ENCODE peak calls at places on chromosomes 2 and 18, in eight cellular contexts. P, T, E, B, Q, I, O and F are unnamed samples.

GRCh38 chr2:119888673-119889072 is 124.2 kb upstream of the EPB41L5 start:
- DNase-seq in P (no peak), T (no peak), E (no peak), B (no peak), Q (no peak), I (peak), O (no peak), F (no peak)

GRCh38 chr18:32446780-32447179 is 23.9 kb downstream of the GAREM1 start:
- DNase-seq in P (no peak), T (no peak), E (no peak), B (no peak), Q (no peak), I (no peak), O (no peak), F (no peak)

GRCh38 chr2:61770746-61771145 is 83.1 kb downstream of the FAM161A start:
- DNase-seq in P (no peak), T (no peak), E (peak), B (no peak), Q (no peak), I (peak), O (no peak), F (no peak)

GRCh38 chr2:220147590-220147989 is 520.2 kb downstream of the SLC4A3 start:
- DNase-seq in P (no peak), T (no peak), E (no peak), B (no peak), Q (no peak), I (peak), O (no peak), F (no peak)

GRCh38 chr2:167582619-167583018 is 664.8 kb downstream of the STK39 start:
- DNase-seq in P (no peak), T (no peak), E (no peak), B (no peak), Q (no peak), I (no peak), O (no peak), F (no peak)

GRCh38 chr2:195834836-195835235 is 177.8 kb downstream of the SLC39A10 start:
- DNase-seq in P (no peak), T (no peak), E (no peak), B (no peak), Q (no peak), I (no peak), O (no peak), F (no peak)

GRCh38 chr2:186868344-186868743 is 19.4 kb upstream of the ZSWIM2 start:
- DNase-seq in P (no peak), T (no peak), E (no peak), B (no peak), Q (no peak), I (no peak), O (no peak), F (no peak)

GRCh38 chr2:152826880-152827279 is 108.5 kb downstream of the ARL6IP6 start:
- DNase-seq in P (no peak), T (no peak), E (no peak), B (no peak), Q (no peak), I (peak), O (no peak), F (no peak)

GRCh38 chr2:128376241-128377041 is 57.8 kb upstream of the HS6ST1 start:
- DNase-seq in P (no peak), T (peak), E (no peak), B (no peak), Q (peak), I (no peak), O (peak), F (peak)

GRCh38 chr2:81324046-81324445 is 1019.5 kb upstream of the LRRTM1 start:
- DNase-seq in P (no peak), T (no peak), E (no peak), B (no peak), Q (no peak), I (no peak), O (no peak), F (peak)

GRCh38 chr2:62627667-62628066 is 77.8 kb upstream of the EHBP1 start:
- DNase-seq in P (no peak), T (no peak), E (no peak), B (no peak), Q (no peak), I (no peak), O (no peak), F (no peak)

GRCh38 chr18:69880083-69880482 is 67.6 kb downstream of the CD226 start:
- DNase-seq in P (no peak), T (no peak), E (no peak), B (no peak), Q (no peak), I (no peak), O (no peak), F (no peak)

GRCh38 chr2:63044360-63045327 is 6.0 kb upstream of the OTX1 start:
- DNase-seq in P (no peak), T (no peak), E (no peak), B (no peak), Q (no peak), I (no peak), O (no peak), F (no peak)

GRCh38 chr2:186691231-186691630 is 2.6 kb upstream of the FAM171B start:
- DNase-seq in P (no peak), T (no peak), E (no peak), B (no peak), Q (no peak), I (no peak), O (no peak), F (no peak)

GRCh38 chr2:121530563-121531334 is at the start of gene RNU4ATAC:
- DNase-seq in P (peak), T (peak), E (peak), B (peak), Q (peak), I (peak), O (peak), F (peak)

GRCh38 chr18:27921904-27922541 is 254.9 kb downstream of the CDH2 start:
- DNase-seq in P (no peak), T (no peak), E (peak), B (no peak), Q (peak), I (peak), O (no peak), F (no peak)

GRCh38 chr2:98835831-98836385 is 100.1 kb downstream of the CRACDL start:
- DNase-seq in P (no peak), T (no peak), E (no peak), B (no peak), Q (no peak), I (no peak), O (no peak), F (no peak)

GRCh38 chr2:173750332-173750731 is 214.8 kb downstream of the SP3 start:
- DNase-seq in P (no peak), T (no peak), E (no peak), B (no peak), Q (no peak), I (peak), O (no peak), F (peak)

GRCh38 chr2:9897331-9897737 is 54.1 kb downstream of the TAF1B start:
- DNase-seq in P (peak), T (peak), E (peak), B (peak), Q (peak), I (peak), O (no peak), F (peak)

GRCh38 chr2:3535794-3536681 is 16.7 kb upstream of the ADI1 start:
- DNase-seq in P (no peak), T (peak), E (no peak), B (no peak), Q (peak), I (peak), O (peak), F (peak)

GRCh38 chr18:78071146-78071710 is 821.6 kb downstream of the GALR1 start:
- DNase-seq in P (peak), T (no peak), E (no peak), B (no peak), Q (no peak), I (no peak), O (no peak), F (no peak)

GRCh38 chr2:160294339-160294803 is 94.3 kb upstream of the ITGB6 start:
- DNase-seq in P (no peak), T (no peak), E (no peak), B (no peak), Q (peak), I (peak), O (peak), F (peak)

GRCh38 chr2:98086491-98087446 is at the start of gene VWA3B:
- DNase-seq in P (no peak), T (peak), E (peak), B (peak), Q (peak), I (no peak), O (peak), F (peak)

GRCh38 chr18:50117876-50118275 is 77.1 kb downstream of the MYO5B start:
- DNase-seq in P (no peak), T (no peak), E (no peak), B (no peak), Q (no peak), I (no peak), O (no peak), F (no peak)

GRCh38 chr2:167756427-167756826 is 491.0 kb downstream of the STK39 start:
- DNase-seq in P (no peak), T (no peak), E (no peak), B (no peak), Q (no peak), I (peak), O (no peak), F (no peak)

GRCh38 chr2:227238242-227239237 is 74.1 kb downstream of the COL4A3 start:
- DNase-seq in P (no peak), T (peak), E (peak), B (peak), Q (peak), I (peak), O (peak), F (peak)

GRCh38 chr18:76348267-76349066 is 146.6 kb downstream of the ZNF516 start:
- DNase-seq in P (peak), T (no peak), E (no peak), B (peak), Q (peak), I (no peak), O (peak), F (no peak)

GRCh38 chr18:9096013-9096383 is 6.5 kb upstream of the NDUFV2 start:
- DNase-seq in P (no peak), T (no peak), E (no peak), B (no peak), Q (no peak), I (no peak), O (no peak), F (no peak)
- H3K4me3 ChIP-seq in P (no peak), T (no peak), E (no peak), B (no peak), Q (no peak), I (no peak), O (no peak), F (no peak)

DNA sequence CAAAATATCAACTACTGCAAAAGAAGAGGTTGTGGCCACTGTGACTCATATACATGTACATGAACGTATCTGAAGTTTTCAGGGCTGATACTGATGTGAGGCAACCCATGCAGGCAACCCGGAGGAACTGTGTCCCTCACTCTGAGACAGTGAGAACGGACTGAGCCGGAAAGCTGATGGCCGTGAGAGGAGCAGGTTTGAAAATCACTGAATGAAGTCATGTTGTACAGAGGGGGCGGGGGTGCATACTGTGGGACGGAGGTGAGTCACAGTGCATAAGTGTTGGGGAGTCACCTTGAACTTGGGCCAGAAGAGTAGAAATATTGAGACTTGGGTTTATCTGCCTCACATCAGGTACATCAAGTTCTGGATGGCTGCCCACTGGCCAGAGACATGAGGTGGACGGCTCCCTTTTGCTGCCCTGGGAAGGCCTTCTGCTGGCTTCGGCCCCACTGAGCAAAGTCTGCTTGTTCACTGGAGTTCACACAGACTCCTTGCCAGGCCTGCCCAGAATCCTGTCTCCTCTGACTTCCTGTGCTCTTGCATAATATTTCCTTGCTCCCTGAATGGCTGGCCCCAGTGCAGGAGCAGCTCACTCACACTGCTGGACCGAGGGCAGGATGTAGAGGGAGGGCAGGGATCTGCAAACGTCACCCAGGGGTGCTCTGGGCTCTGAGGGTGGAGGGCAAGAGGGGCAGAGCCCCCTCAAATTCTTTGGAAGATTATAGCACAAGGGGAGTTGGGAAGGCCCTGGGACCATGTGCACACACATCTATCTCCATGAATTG is 18.1 kb downstream of the EPAS1 start:
- DNase-seq in P (peak), T (peak), E (peak), B (peak), Q (peak), I (peak), O (peak), F (peak)
- TF ChIP-seq POLR2A in P (no peak), T (peak), E (peak), B (no peak), Q (peak), I (peak), O (peak), F (no peak)

DNA sequence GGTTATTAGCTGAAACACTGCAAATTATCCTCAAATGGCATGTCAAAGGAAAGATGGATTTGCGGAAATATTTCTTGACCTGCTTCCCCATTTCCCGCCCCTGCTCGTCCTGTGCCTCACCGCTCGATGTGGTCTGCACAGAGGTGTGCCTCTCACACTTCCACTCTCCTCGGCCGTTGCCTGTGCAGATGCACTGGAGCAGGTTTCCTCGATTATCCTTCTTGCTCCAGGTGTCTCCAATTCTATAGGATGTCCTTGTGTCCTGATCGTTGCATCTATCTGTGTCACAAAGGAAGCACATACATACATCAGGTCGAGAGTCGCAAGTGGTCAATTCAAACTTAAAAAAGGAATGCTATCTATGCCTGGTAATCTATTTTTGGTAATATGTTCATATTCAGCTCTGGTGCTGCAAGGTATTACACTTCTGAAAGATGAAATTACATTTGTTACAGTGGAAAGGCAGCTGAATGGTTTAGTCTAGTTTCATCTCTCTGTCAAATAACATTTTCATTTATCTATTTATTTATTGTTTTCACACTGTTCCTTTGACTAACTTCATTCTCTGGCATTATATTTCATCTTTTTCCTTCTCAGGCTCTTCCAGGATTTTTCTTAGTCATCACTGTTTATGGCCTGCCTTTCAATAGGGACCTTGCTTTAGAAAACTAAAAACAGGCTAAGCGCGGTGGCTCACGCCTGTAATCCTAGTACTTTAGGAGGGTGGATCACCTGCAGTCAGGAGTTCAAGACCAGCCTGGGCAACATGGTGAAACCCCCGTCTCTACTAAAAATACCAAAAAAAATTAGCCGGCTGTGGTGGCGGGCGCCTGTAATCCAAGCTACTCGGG is 7.6 kb downstream of the FN1 start:
- DNase-seq in P (no peak), T (no peak), E (no peak), B (no peak), Q (no peak), I (peak), O (no peak), F (no peak)
- H3K4me3 ChIP-seq in P (no peak), T (no peak), E (no peak), B (no peak), Q (no peak), I (no peak), O (no peak), F (no peak)

DNA sequence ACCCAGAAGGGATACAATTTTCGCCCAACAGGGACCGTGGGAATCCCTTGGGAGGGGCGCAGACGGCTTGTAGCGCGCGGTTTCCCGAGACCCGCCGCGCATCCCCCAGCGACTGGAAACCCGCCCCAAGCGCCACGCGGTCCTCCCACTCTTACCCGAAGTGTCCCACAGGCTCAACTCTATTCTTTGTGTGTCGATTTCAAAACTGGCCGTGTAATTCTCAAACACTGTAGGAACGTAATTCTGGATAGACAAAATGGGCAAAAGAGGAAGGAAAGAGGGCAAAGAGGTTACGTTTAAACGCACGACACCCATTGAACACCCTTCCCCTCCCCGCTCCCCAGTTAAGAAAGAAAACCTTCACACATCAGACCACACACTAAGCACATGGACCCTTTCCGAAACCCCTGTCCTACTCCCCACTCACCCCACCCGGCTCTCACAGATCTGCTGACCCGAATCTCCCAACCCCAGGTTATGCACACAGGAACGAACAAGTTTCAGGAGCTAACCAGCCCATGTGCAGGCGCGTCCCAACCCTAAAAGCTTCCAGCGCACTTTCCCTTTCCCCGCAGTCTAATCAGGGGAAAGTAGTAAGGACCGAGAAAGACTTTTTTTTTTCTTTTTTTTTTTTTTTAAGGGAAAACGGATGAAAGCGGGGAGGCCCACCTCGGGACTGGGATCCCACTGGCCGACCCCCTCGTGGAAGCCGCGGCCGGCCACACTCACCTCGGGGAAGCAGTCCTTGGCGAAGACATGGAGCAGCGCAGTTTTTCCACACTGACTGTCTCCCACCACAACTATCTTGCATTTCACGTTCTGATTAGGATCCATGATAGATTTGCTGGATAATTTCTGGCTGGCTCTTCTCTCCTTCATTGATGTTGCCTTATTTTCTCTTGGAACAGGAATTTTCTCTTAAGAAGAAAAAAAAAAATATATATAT is 655 bp downstream of the RND3 start:
- DNase-seq in P (no peak), T (peak), E (no peak), B (peak), Q (peak), I (peak), O (peak), F (peak)
- TF ChIP-seq POLR2A in P (no peak), T (peak), E (no peak), B (no peak), Q (no peak), I (peak), O (no peak), F (no peak)

GRCh38 chr2:23939054-23939436 is 1.2 kb upstream of the UBXN2A start:
- DNase-seq in P (no peak), T (no peak), E (no peak), B (no peak), Q (no peak), I (peak), O (no peak), F (no peak)
- H3K4me3 ChIP-seq in P (peak), T (peak), E (no peak), B (peak), Q (no peak), I (peak), O (no peak), F (no peak)